ENCODE peak calls at places on chromosomes 7 and 10, in five cellular contexts. One of them, this sample, is unnamed.

GRCh38 chr7:149144996-149145850 is 2.0 kb upstream of the ZNF398 start:
- DNase-seq in CD8-positive, alpha-beta T cell: no peak
- DNase-seq in dorsolateral prefrontal cortex: no peak
- DNase-seq in heart left ventricle: no peak
- DNase-seq in H9: peak
- DNase-seq in this sample: no peak

GRCh38 chr10:31466313-31466712 is 147.3 kb downstream of the ZEB1 start:
- DNase-seq in H9: no peak
- DNase-seq in dorsolateral prefrontal cortex: no peak
- DNase-seq in CD8-positive, alpha-beta T cell: no peak
- DNase-seq in heart left ventricle: no peak
- DNase-seq in this sample: no peak

GRCh38 chr7:7944619-7945282 is 23.8 kb upstream of the GLCCI1 start:
- DNase-seq in H9: no peak
- DNase-seq in CD8-positive, alpha-beta T cell: peak
- DNase-seq in heart left ventricle: no peak
- DNase-seq in dorsolateral prefrontal cortex: no peak
- DNase-seq in this sample: no peak

GRCh38 chr7:49852619-49853462 is 79.4 kb downstream of the VWC2 start:
- DNase-seq in heart left ventricle: no peak
- DNase-seq in H9: peak
- DNase-seq in dorsolateral prefrontal cortex: no peak
- DNase-seq in CD8-positive, alpha-beta T cell: no peak
- DNase-seq in this sample: no peak

GRCh38 chr7:22173884-22174573 is 182.9 kb downstream of the RAPGEF5 start:
- DNase-seq in dorsolateral prefrontal cortex: no peak
- DNase-seq in CD8-positive, alpha-beta T cell: no peak
- DNase-seq in heart left ventricle: no peak
- DNase-seq in H9: no peak
- DNase-seq in this sample: no peak

GRCh38 chr10:44766601-44767000 is 144.5 kb upstream of the TMEM72 start:
- DNase-seq in CD8-positive, alpha-beta T cell: no peak
- DNase-seq in H9: no peak
- DNase-seq in heart left ventricle: no peak
- DNase-seq in dorsolateral prefrontal cortex: no peak
- DNase-seq in this sample: no peak

GRCh38 chr10:73850863-73851461 is 23.4 kb downstream of the CAMK2G start:
- DNase-seq in CD8-positive, alpha-beta T cell: no peak
- DNase-seq in dorsolateral prefrontal cortex: no peak
- DNase-seq in heart left ventricle: peak
- DNase-seq in H9: no peak
- DNase-seq in this sample: peak

GRCh38 chr10:89478085-89478738 is 57.2 kb downstream of the SLC16A12 start:
- DNase-seq in heart left ventricle: no peak
- DNase-seq in H9: peak
- DNase-seq in CD8-positive, alpha-beta T cell: no peak
- DNase-seq in dorsolateral prefrontal cortex: no peak
- DNase-seq in this sample: no peak

GRCh38 chr7:142784096-142784495 is 13.3 kb downstream of the PRSS2 start:
- DNase-seq in CD8-positive, alpha-beta T cell: no peak
- DNase-seq in heart left ventricle: no peak
- DNase-seq in dorsolateral prefrontal cortex: no peak
- DNase-seq in H9: no peak
- DNase-seq in this sample: no peak

GRCh38 chr10:43204943-43205671 is 61.8 kb downstream of the RASGEF1A start:
- DNase-seq in dorsolateral prefrontal cortex: peak
- DNase-seq in CD8-positive, alpha-beta T cell: peak
- DNase-seq in heart left ventricle: peak
- DNase-seq in H9: peak
- DNase-seq in this sample: no peak

GRCh38 chr10:46558411-46559185 is 2.1 kb upstream of the GPRIN2 start:
- DNase-seq in H9: peak
- DNase-seq in CD8-positive, alpha-beta T cell: no peak
- DNase-seq in heart left ventricle: peak
- DNase-seq in dorsolateral prefrontal cortex: peak
- DNase-seq in this sample: peak

GRCh38 chr10:124917939-124918830 is 23.7 kb upstream of the ZRANB1 start:
- DNase-seq in CD8-positive, alpha-beta T cell: no peak
- DNase-seq in dorsolateral prefrontal cortex: no peak
- DNase-seq in H9: no peak
- DNase-seq in heart left ventricle: no peak
- DNase-seq in this sample: no peak

GRCh38 chr7:41579961-41580935 is 122.6 kb downstream of the INHBA start:
- DNase-seq in heart left ventricle: no peak
- DNase-seq in dorsolateral prefrontal cortex: no peak
- DNase-seq in H9: no peak
- DNase-seq in CD8-positive, alpha-beta T cell: no peak
- DNase-seq in this sample: no peak

GRCh38 chr7:131803861-131804260 is 247.4 kb upstream of the PODXL start:
- DNase-seq in CD8-positive, alpha-beta T cell: no peak
- DNase-seq in dorsolateral prefrontal cortex: no peak
- DNase-seq in heart left ventricle: no peak
- DNase-seq in H9: no peak
- DNase-seq in this sample: no peak

GRCh38 chr10:134743-135600 is at the start of gene ZMYND11:
- DNase-seq in H9: peak
- DNase-seq in dorsolateral prefrontal cortex: peak
- DNase-seq in CD8-positive, alpha-beta T cell: peak
- DNase-seq in heart left ventricle: peak
- DNase-seq in this sample: peak

GRCh38 chr7:115864082-115864481 is 166.5 kb downstream of the TFEC start:
- DNase-seq in dorsolateral prefrontal cortex: no peak
- DNase-seq in H9: no peak
- DNase-seq in heart left ventricle: no peak
- DNase-seq in CD8-positive, alpha-beta T cell: no peak
- DNase-seq in this sample: no peak

GRCh38 chr10:66980276-66980675 is 54.4 kb downstream of the LRRTM3 start:
- DNase-seq in H9: no peak
- DNase-seq in CD8-positive, alpha-beta T cell: no peak
- DNase-seq in heart left ventricle: no peak
- DNase-seq in dorsolateral prefrontal cortex: no peak
- DNase-seq in this sample: no peak

GRCh38 chr10:32241946-32242345 is 105.0 kb downstream of the EPC1 start:
- DNase-seq in dorsolateral prefrontal cortex: no peak
- DNase-seq in H9: no peak
- DNase-seq in CD8-positive, alpha-beta T cell: no peak
- DNase-seq in heart left ventricle: no peak
- DNase-seq in this sample: no peak

GRCh38 chr7:771241-772004 is 44.3 kb upstream of the PRKAR1B start:
- DNase-seq in dorsolateral prefrontal cortex: no peak
- DNase-seq in H9: no peak
- DNase-seq in CD8-positive, alpha-beta T cell: no peak
- DNase-seq in heart left ventricle: peak
- DNase-seq in this sample: peak

GRCh38 chr10:91573320-91573719 is 59.6 kb downstream of the PPP1R3C start:
- DNase-seq in H9: no peak
- DNase-seq in dorsolateral prefrontal cortex: no peak
- DNase-seq in heart left ventricle: no peak
- DNase-seq in CD8-positive, alpha-beta T cell: no peak
- DNase-seq in this sample: no peak

GRCh38 chr10:96338279-96338925 is 20.4 kb downstream of the OPALIN start:
- DNase-seq in CD8-positive, alpha-beta T cell: no peak
- DNase-seq in heart left ventricle: no peak
- DNase-seq in dorsolateral prefrontal cortex: no peak
- DNase-seq in H9: no peak
- DNase-seq in this sample: no peak

GRCh38 chr7:255721-256361 is 34.1 kb upstream of the FOXL3 start:
- DNase-seq in dorsolateral prefrontal cortex: no peak
- DNase-seq in H9: no peak
- DNase-seq in heart left ventricle: no peak
- DNase-seq in CD8-positive, alpha-beta T cell: no peak
- DNase-seq in this sample: no peak

GRCh38 chr10:48731141-48731540 is 46.5 kb downstream of the WDFY4 start:
- DNase-seq in dorsolateral prefrontal cortex: no peak
- DNase-seq in heart left ventricle: no peak
- DNase-seq in CD8-positive, alpha-beta T cell: no peak
- DNase-seq in H9: no peak
- DNase-seq in this sample: no peak

GRCh38 chr7:30938435-30939316 is 25.1 kb upstream of the GHRHR start:
- DNase-seq in heart left ventricle: peak
- DNase-seq in dorsolateral prefrontal cortex: no peak
- DNase-seq in CD8-positive, alpha-beta T cell: peak
- DNase-seq in H9: peak
- DNase-seq in this sample: peak

GRCh38 chr10:21195149-21195731 is 298.1 kb upstream of the NEBL start:
- DNase-seq in CD8-positive, alpha-beta T cell: no peak
- DNase-seq in heart left ventricle: no peak
- DNase-seq in dorsolateral prefrontal cortex: no peak
- DNase-seq in H9: no peak
- DNase-seq in this sample: no peak

GRCh38 chr7:86320341-86320740 is 323.4 kb upstream of the GRM3 start:
- DNase-seq in heart left ventricle: no peak
- DNase-seq in dorsolateral prefrontal cortex: no peak
- DNase-seq in H9: no peak
- DNase-seq in CD8-positive, alpha-beta T cell: no peak
- DNase-seq in this sample: no peak

GRCh38 chr10:110618206-110618605 is 25.9 kb upstream of the RBM20 start:
- DNase-seq in dorsolateral prefrontal cortex: no peak
- DNase-seq in CD8-positive, alpha-beta T cell: no peak
- DNase-seq in H9: no peak
- DNase-seq in heart left ventricle: no peak
- DNase-seq in this sample: no peak

GRCh38 chr7:66682350-66683093 is 53.8 kb downstream of the KCTD7 start:
- DNase-seq in H9: no peak
- DNase-seq in dorsolateral prefrontal cortex: no peak
- DNase-seq in CD8-positive, alpha-beta T cell: no peak
- DNase-seq in heart left ventricle: no peak
- DNase-seq in this sample: no peak

GRCh38 chr10:79025113-79025832 is 43.5 kb upstream of the ZMIZ1 start:
- DNase-seq in CD8-positive, alpha-beta T cell: peak
- DNase-seq in dorsolateral prefrontal cortex: no peak
- DNase-seq in H9: no peak
- DNase-seq in heart left ventricle: no peak
- DNase-seq in this sample: peak

GRCh38 chr7:25169683-25170082 is 44.6 kb upstream of the CYCS start:
- DNase-seq in heart left ventricle: no peak
- DNase-seq in dorsolateral prefrontal cortex: no peak
- DNase-seq in CD8-positive, alpha-beta T cell: no peak
- DNase-seq in H9: no peak
- DNase-seq in this sample: no peak

GRCh38 chr7:25171516-25171915 is 46.5 kb upstream of the CYCS start:
- DNase-seq in CD8-positive, alpha-beta T cell: no peak
- DNase-seq in heart left ventricle: no peak
- DNase-seq in dorsolateral prefrontal cortex: no peak
- DNase-seq in H9: no peak
- DNase-seq in this sample: no peak

GRCh38 chr7:25171071-25171470 is 46.0 kb upstream of the CYCS start:
- DNase-seq in CD8-positive, alpha-beta T cell: no peak
- DNase-seq in dorsolateral prefrontal cortex: no peak
- DNase-seq in H9: no peak
- DNase-seq in heart left ventricle: no peak
- DNase-seq in this sample: no peak

GRCh38 chr7:25168145-25168544 is 43.1 kb upstream of the CYCS start:
- DNase-seq in H9: no peak
- DNase-seq in dorsolateral prefrontal cortex: no peak
- DNase-seq in CD8-positive, alpha-beta T cell: no peak
- DNase-seq in heart left ventricle: no peak
- DNase-seq in this sample: no peak

GRCh38 chr7:25167262-25167843 is 42.3 kb upstream of the CYCS start:
- DNase-seq in CD8-positive, alpha-beta T cell: no peak
- DNase-seq in heart left ventricle: no peak
- DNase-seq in H9: no peak
- DNase-seq in dorsolateral prefrontal cortex: no peak
- DNase-seq in this sample: no peak
- H3K27ac ChIP-seq in CD8-positive, alpha-beta T cell: no peak
- H3K27ac ChIP-seq in heart left ventricle: no peak
- H3K27ac ChIP-seq in H9: no peak
- H3K27ac ChIP-seq in dorsolateral prefrontal cortex: no peak
- H3K27ac ChIP-seq in this sample: no peak

GRCh38 chr7:148110097-148110868 is 480.3 kb upstream of the C7orf33 start:
- DNase-seq in heart left ventricle: no peak
- DNase-seq in H9: peak
- DNase-seq in dorsolateral prefrontal cortex: no peak
- DNase-seq in CD8-positive, alpha-beta T cell: no peak
- DNase-seq in this sample: no peak
- TF ChIP-seq CTCF in heart left ventricle: peak
- TF ChIP-seq CTCF in H9: peak
- TF ChIP-seq CTCF in dorsolateral prefrontal cortex: no peak
- TF ChIP-seq CTCF in CD8-positive, alpha-beta T cell: no peak
- TF ChIP-seq CTCF in this sample: no peak

DNA sequence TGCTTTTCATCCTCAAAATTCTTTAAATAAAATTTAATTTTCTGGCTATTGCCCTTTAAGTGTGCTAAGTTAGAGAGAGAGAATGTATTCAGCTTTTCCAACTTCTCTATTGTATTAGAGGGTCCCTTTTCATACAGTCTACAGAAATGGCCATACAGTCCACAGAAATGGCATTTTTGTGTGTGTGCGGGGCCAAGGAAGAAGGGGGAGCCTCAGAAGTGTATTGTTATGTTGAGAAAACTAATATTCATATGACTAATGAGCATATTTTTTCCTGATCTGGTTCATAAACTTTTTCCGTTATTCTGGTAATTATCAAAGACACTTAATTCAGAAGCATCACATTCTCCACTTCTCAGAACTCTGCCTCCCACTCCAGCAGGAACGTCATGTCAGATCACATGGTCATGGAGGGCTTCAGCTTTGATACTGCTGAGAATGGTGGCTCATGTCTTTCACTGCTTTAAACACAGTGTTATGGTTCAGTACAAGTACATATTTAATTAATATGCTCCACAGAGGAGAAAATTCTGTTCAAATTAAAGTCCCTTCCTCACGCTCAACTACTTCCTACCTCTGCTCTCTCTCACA is 37.1 kb downstream of the ELMO1 start:
- DNase-seq in dorsolateral prefrontal cortex: no peak
- DNase-seq in heart left ventricle: no peak
- DNase-seq in CD8-positive, alpha-beta T cell: no peak
- DNase-seq in H9: no peak
- DNase-seq in this sample: no peak
- H3K27ac ChIP-seq in dorsolateral prefrontal cortex: no peak
- H3K27ac ChIP-seq in heart left ventricle: no peak
- H3K27ac ChIP-seq in CD8-positive, alpha-beta T cell: no peak
- H3K27ac ChIP-seq in H9: no peak
- H3K27ac ChIP-seq in this sample: no peak

DNA sequence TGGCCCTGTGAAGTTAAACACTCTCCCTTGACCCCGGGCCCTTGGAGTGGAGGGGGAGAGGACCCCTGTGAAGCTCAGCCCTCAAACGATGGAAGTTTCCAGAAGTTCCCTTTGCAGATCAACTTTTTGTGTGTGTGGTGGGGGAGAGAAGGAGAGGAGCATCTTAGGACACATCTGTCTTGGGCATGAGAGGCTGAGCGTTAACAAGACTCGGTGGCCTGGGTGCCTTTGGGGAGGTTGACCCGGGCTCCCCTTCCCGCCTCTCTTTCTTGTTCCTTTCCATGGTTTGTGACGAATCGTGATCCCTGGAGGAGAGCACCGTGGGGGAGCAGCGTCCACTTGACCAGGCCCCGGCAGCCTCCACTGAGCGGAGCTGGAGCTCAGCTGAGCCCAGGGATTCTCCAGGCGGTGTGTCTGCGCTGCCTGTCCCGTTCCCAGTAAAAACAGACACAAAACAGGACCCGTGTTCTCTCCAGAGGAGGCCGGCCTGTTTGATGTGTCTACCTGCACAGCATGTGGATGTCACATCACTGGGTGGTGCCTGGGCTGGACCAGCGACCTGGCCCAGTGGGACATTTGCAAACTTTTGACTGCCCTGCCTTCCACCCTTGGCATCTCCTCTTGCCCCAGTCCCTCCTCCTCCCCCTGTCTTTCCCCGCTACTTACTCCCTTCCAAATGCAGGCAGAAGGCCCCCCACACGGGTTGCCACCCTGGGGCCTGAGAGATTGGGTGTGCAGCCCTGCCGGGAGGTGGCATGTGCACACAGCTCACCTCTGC is 1.7 kb upstream of the SHH start:
- DNase-seq in H9: no peak
- DNase-seq in dorsolateral prefrontal cortex: no peak
- DNase-seq in CD8-positive, alpha-beta T cell: no peak
- DNase-seq in heart left ventricle: no peak
- DNase-seq in this sample: no peak
- TF ChIP-seq CTCF in H9: no peak
- TF ChIP-seq CTCF in dorsolateral prefrontal cortex: no peak
- TF ChIP-seq CTCF in CD8-positive, alpha-beta T cell: no peak
- TF ChIP-seq CTCF in heart left ventricle: no peak
- TF ChIP-seq CTCF in this sample: no peak